ENCODE peak calls at places on chromosomes 13 and 19, in five cellular contexts. F, B, Z, Y and S are unnamed samples.

GRCh38 chr19:5925830-5926459 is 11.9 kb downstream of the CAPS start:
- DNase-seq in Y (no peak), B (no peak), Z (no peak), F (no peak), S (no peak)

GRCh38 chr19:46081928-46082727 is 41.3 kb upstream of the IGFL4 start:
- DNase-seq in Y (no peak), Z (peak; percentile 83), B (no peak), F (no peak), S (peak; percentile 40)

GRCh38 chr13:74662895-74663294 is 528.7 kb upstream of the KLF12 start:
- DNase-seq in Z (no peak), Y (peak; percentile 76), F (no peak), B (no peak), S (no peak)

GRCh38 chr19:39845621-39846175 is 481 bp downstream of the FBL start:
- DNase-seq in Y (no peak), F (no peak), Z (peak; percentile 37), B (no peak), S (peak; percentile 25)

GRCh38 chr13:64073203-64073602 is 2657.6 kb upstream of the PCDH20 start:
- DNase-seq in Y (no peak), F (no peak), B (no peak), Z (no peak), S (no peak)

GRCh38 chr19:43469160-43469480 is 3.7 kb upstream of the LYPD3 start:
- DNase-seq in B (no peak), F (peak; percentile 56), Z (peak; percentile 20), Y (peak; percentile 2), S (no peak)

GRCh38 chr19:40718774-40719391 is 2.0 kb downstream of the ITPKC start:
- DNase-seq in B (no peak), F (no peak), Y (peak; percentile 93), Z (peak; percentile 53), S (peak; percentile 56)

GRCh38 chr13:100707818-100708740 is 33.5 kb upstream of the TMTC4 start:
- DNase-seq in Z (peak; percentile 37), Y (no peak), B (no peak), F (no peak), S (no peak)

GRCh38 chr13:113969973-113970611 is 3.8 kb downstream of the C13orf46 start:
- DNase-seq in F (no peak), Z (no peak), Y (peak; percentile 79), B (peak; percentile 41), S (no peak)

GRCh38 chr19:40193587-40193849 is 2.3 kb downstream of the MAP3K10 start:
- DNase-seq in Z (peak; percentile 18), B (no peak), Y (no peak), F (no peak), S (no peak)

GRCh38 chr13:76823969-76824368 is 62.2 kb downstream of the KCTD12 start:
- DNase-seq in F (no peak), Z (no peak), Y (no peak), B (no peak), S (no peak)

GRCh38 chr13:25137624-25137892 is 34.5 kb downstream of the AMER2 start:
- DNase-seq in B (no peak), Y (no peak), Z (no peak), F (no peak), S (no peak)

GRCh38 chr19:39802958-39803357 is 24.3 kb downstream of the LEUTX start:
- DNase-seq in F (no peak), B (no peak), Y (no peak), Z (no peak), S (no peak)

GRCh38 chr13:82654851-82655517 is 1227.3 kb downstream of the SLITRK1 start:
- DNase-seq in B (no peak), Y (peak; percentile 87), F (no peak), Z (peak; percentile 57), S (no peak)

GRCh38 chr13:73598021-73598712 is 536.0 kb downstream of the KLF12 start:
- DNase-seq in B (no peak), Y (no peak), Z (peak; percentile 85), F (no peak), S (no peak)

GRCh38 chr19:51002101-51002532 is 713 bp upstream of the KLK8 start:
- DNase-seq in F (no peak), Z (no peak), B (no peak), Y (no peak), S (no peak)
- H3K4me3 ChIP-seq in F (no peak overlapping the region), Z (no peak overlapping the region), B (no peak overlapping the region), Y (no peak overlapping the region), S (no peak overlapping the region)

GRCh38 chr19:2610637-2611482 is 91.6 kb downstream of the GNG7 start:
- DNase-seq in F (peak; percentile 95), Z (peak; percentile 98), Y (peak; percentile 96), B (peak; percentile 85), S (peak; percentile 96)

GRCh38 chr19:2609389-2610116 is 92.9 kb downstream of the GNG7 start:
- DNase-seq in B (no peak), Y (peak; percentile 48), Z (no peak), F (no peak), S (peak; percentile 87)

GRCh38 chr19:2613507-2614295 is 88.8 kb downstream of the GNG7 start:
- DNase-seq in B (no peak), Y (peak; percentile 84), F (peak; percentile 76), Z (peak; percentile 60), S (peak; percentile 79)

GRCh38 chr19:2612619-2613249 is 89.8 kb downstream of the GNG7 start:
- DNase-seq in B (no peak), Z (no peak), Y (peak; percentile 77), F (no peak), S (no peak)

DNA sequence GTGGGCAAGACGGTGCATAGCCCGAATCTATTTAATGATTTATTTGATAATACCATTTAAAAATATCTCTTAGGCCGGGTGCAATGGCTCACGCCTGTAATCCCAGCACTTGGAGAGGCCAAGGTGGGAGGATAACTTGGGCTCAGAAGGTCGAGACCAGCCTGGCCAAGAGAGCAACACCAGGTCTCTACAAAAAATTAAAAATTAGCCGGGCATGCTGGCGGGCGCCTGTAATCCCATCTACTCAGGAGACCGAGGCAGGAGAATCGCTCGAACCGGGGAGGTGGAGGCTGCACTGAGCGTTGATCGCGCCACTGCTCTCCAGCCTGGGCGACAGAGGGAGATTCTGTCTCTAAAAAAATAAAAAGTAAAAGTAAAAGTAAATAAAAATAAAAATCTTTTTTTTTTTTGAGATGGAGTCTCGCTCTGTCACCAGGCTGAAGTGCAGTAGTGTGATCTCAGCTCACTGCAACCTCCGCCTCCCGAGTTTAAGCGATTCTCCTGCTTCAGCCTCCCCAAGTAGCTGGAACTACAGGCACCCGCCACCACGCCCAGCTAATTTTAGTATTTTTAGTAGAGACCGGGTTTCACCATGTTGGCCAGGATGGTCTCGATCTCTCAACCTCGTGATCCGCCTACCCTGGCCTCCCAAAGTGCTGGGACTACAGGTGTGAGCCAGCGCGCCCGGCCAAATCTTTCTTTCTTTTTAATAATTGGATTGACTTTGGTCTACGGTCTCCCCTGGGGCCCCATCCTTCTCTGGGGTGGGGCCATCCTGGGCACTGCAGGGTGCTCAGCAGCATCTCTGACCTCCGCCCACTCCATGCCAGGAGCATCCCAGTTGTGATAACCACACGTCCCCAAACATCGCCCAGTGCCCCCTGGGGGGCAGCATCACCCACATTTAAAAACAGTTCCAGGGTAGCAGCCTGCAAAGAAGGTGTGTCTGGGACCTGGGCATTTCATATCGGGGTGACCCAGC is 90.7 kb downstream of the GNG7 start:
- DNase-seq in Z (no peak), B (no peak), Y (peak; percentile 64), F (no peak), S (no peak)
- TF ChIP-seq CTCF in Z (no peak), B (peak; percentile 55), Y (no peak), F (peak; percentile 39), S (peak; percentile 5)

GRCh38 chr13:68107667-68108066 is 877.5 kb upstream of the PCDH9 start:
- DNase-seq in Y (no peak), B (no peak), Z (no peak), F (no peak), S (no peak)
- H3K4me3 ChIP-seq in Y (no peak overlapping the region), B (no peak overlapping the region), Z (no peak overlapping the region), F (no peak overlapping the region), S (no peak overlapping the region)

GRCh38 chr13:46603165-46603603 is 50.2 kb downstream of the LRCH1 start:
- DNase-seq in B (no peak), Z (peak; percentile 51), Y (no peak), F (no peak), S (peak; percentile 55)
- TF ChIP-seq CTCF in B (no peak), Z (peak; percentile 44), Y (peak; percentile 19), F (no peak), S (peak; percentile 26)

DNA sequence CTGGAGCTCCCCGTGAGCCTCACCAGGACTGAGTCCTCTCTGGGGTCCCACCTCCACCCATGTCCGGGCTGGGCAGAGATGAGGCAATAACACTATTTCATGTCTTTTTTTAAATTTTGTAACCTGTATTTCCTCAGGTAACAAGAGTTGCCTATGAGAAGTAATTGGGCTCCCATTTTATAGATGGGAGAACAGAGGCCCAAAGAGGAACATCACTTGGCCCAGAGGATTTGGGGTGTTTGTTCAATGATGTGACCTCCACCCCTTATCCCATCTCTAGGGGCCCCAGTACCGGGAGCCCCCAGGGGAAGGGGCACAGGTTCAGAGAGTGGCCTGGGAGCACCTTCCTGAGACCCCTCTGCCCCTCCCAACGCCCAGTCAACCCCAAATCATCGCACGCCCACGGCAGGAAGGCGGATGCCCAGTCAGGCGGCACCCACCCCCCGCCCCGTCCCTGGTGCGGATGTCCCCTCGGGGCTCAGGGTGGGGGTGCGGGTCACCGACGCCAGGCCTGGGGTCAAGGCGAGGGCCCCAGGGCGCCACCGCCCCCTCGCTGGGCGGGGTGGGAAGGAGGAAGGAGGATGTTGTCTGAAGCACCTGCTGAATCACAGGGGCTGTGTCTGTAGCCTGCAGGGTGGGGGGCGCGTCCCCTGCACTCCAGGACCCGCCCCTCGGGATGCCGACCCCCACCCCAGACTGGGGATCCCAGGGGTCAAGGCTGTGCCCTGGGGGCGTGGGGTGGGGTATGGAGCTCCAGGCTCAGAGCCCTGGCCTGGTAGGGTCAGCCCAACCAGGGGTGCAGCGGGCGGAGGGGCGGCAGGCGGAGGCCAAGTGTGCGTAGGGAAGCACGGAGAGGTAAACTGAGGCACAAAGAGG is 9.0 kb upstream of the CIRBP start:
- DNase-seq in Z (peak; percentile 48), F (peak; percentile 67), B (no peak), Y (no peak), S (peak; percentile 71)
- H3K4me3 ChIP-seq in Z (no peak overlapping the region), F (peak overlapping the region; percentile 59), B (peak overlapping the region; percentile 80), Y (no peak overlapping the region), S (peak overlapping the region; percentile 83)